ENCODE peak calls at places on chromosomes 7 and 10, in ten cellular contexts. H, Z, O, L, K, G, S, T, E and P are unnamed samples.

GRCh38 chr10:117431160-117431559 is 55.9 kb upstream of the PDZD8 start:
- DNase-seq in Z (no peak), H (peak), S (no peak), L (no peak), K (no peak), G (no peak), E (no peak), O (peak), T (no peak), P (peak)

GRCh38 chr7:121337398-121337797 is 8.6 kb downstream of the WNT16 start:
- DNase-seq in Z (no peak), K (no peak), S (no peak), O (no peak), H (peak), G (no peak), L (no peak), T (no peak), E (no peak), P (no peak)

GRCh38 chr7:88480901-88481300 is 174.2 kb upstream of the STEAP4 start:
- DNase-seq in K (no peak), L (no peak), O (no peak), E (no peak), T (no peak), H (no peak), G (no peak), S (no peak), Z (no peak), P (no peak)

GRCh38 chr10:71067098-71067760 is 145.1 kb upstream of the UNC5B start:
- DNase-seq in O (no peak), H (no peak), K (no peak), E (no peak), G (no peak), Z (no peak), S (no peak), T (no peak), L (no peak), P (peak)

GRCh38 chr7:35551682-35552081 is 143.3 kb downstream of the HERPUD2 start:
- DNase-seq in E (no peak), T (no peak), O (no peak), Z (no peak), H (no peak), S (no peak), G (peak), K (no peak), L (no peak), P (no peak)

GRCh38 chr7:88597941-88598425 is 161.5 kb upstream of the ZNF804B start:
- DNase-seq in H (no peak), S (no peak), K (no peak), O (no peak), E (no peak), L (no peak), G (no peak), Z (no peak), T (no peak), P (no peak)

GRCh38 chr7:7565746-7566650 is 686 bp upstream of the MIOS start:
- DNase-seq in K (no peak), H (no peak), S (no peak), T (no peak), E (no peak), Z (no peak), L (no peak), O (peak), G (peak), P (peak)

GRCh38 chr10:60465801-60466200 is 76.1 kb upstream of the ANK3 start:
- DNase-seq in H (no peak), T (no peak), G (no peak), S (no peak), K (no peak), E (no peak), L (no peak), Z (no peak), O (no peak), P (no peak)

GRCh38 chr10:60266513-60266912 is 123.2 kb downstream of the ANK3 start:
- DNase-seq in S (no peak), L (no peak), E (no peak), K (no peak), T (no peak), O (no peak), G (no peak), Z (no peak), H (no peak), P (no peak)

GRCh38 chr7:99006739-99007424 is 128.6 kb downstream of the TRRAP start:
- DNase-seq in L (no peak), S (no peak), T (no peak), Z (peak), E (no peak), K (no peak), H (no peak), G (no peak), O (no peak), P (no peak)

GRCh38 chr7:2553108-2553507 is 2.2 kb downstream of the BRAT1 start:
- DNase-seq in Z (no peak), K (no peak), S (no peak), L (no peak), O (no peak), E (no peak), T (no peak), H (no peak), G (no peak), P (no peak)

GRCh38 chr10:91162050-91162494 is 58.4 kb upstream of the PCGF5 start:
- DNase-seq in Z (no peak), O (no peak), K (no peak), S (no peak), E (peak), T (peak), L (no peak), H (no peak), G (no peak), P (no peak)

GRCh38 chr7:99013266-99014112 is 130.4 kb downstream of the SMURF1 start:
- DNase-seq in S (no peak), T (no peak), L (no peak), H (no peak), Z (no peak), O (no peak), K (no peak), E (no peak), G (no peak), P (no peak)

GRCh38 chr10:29874604-29875269 is 184.6 kb downstream of the JCAD start:
- DNase-seq in L (no peak), S (no peak), T (no peak), K (no peak), O (no peak), Z (no peak), H (no peak), G (no peak), E (no peak), P (no peak)

GRCh38 chr10:72134785-72135765 is 46.7 kb upstream of the SPOCK2 start:
- DNase-seq in H (no peak), G (no peak), L (no peak), Z (no peak), E (no peak), K (no peak), O (no peak), T (no peak), S (no peak), P (no peak)

GRCh38 chr10:100814751-100815474 is 69.5 kb downstream of the PAX2 start:
- DNase-seq in T (no peak), S (no peak), E (no peak), Z (no peak), O (no peak), H (no peak), K (no peak), G (no peak), L (no peak), P (no peak)

GRCh38 chr7:29825750-29826529 is 19.6 kb downstream of the WIPF3 start:
- DNase-seq in O (no peak), T (no peak), E (no peak), Z (no peak), K (peak), G (no peak), S (no peak), H (no peak), L (no peak), P (no peak)

GRCh38 chr7:157601530-157601929 is 264.7 kb downstream of the DNAJB6 start:
- DNase-seq in S (no peak), L (no peak), O (no peak), H (no peak), Z (no peak), E (no peak), K (no peak), T (no peak), G (no peak), P (no peak)

GRCh38 chr10:46273506-46274477 is 13.0 kb upstream of the ANTXRL start:
- DNase-seq in H (no peak), K (no peak), Z (peak), L (no peak), G (peak), T (no peak), O (no peak), S (no peak), E (peak), P (peak)